ENCODE peak calls at places on chromosome 10, in seven cellular contexts. J is fibroblast of lung, M is choroid plexus epithelial cell, F is GM23338, E is NCI-H1092, G is Ammon's horn, K is RWPE1. T is an unnamed sample.

GRCh38 chr10:101839421-101840063 is 4.1 kb downstream of the KCNIP2 start:
- DNase-seq in J (no peak), M (peak; percentile 36), F (peak; percentile 82), E (no peak), G (no peak), K (peak; percentile 77), T (no peak)

GRCh38 chr10:69869291-69869841 is 67.7 kb downstream of the COL13A1 start:
- DNase-seq in J (peak; percentile 76), M (peak; percentile 64), F (no peak), E (no peak), G (no peak), K (peak; percentile 67), T (peak; percentile 79)

GRCh38 chr10:5662708-5663579 is 3.5 kb downstream of the ASB13 start:
- DNase-seq in J (no peak), M (no peak), F (peak; percentile 35), E (no peak), G (no peak), K (no peak), T (no peak)

GRCh38 chr10:97640868-97641811 is 669 bp downstream of the PI4K2A start:
- DNase-seq in J (peak; percentile 75), M (peak; percentile 52), F (peak; percentile 69), E (no peak), G (peak; percentile 33), K (peak; percentile 28), T (peak; percentile 22)

GRCh38 chr10:117653170-117653515 is 110.6 kb downstream of the EMX2 start:
- DNase-seq in J (peak; percentile 71), M (peak; percentile 97), F (no peak), E (no peak), G (no peak), K (peak; percentile 98), T (peak; percentile 93)

GRCh38 chr10:63407136-63407662 is 58.6 kb downstream of the JMJD1C start:
- DNase-seq in J (no peak), M (no peak), F (no peak), E (no peak), G (no peak), K (no peak), T (no peak)

GRCh38 chr10:19702215-19702614 is 114.0 kb upstream of the PLXDC2 start:
- DNase-seq in J (peak; percentile 85), M (peak; percentile 73), F (no peak), E (no peak), G (no peak), K (peak; percentile 62), T (peak; percentile 64)

GRCh38 chr10:48456361-48456804 is 148.5 kb downstream of the ARHGAP22 start:
- DNase-seq in J (peak; percentile 46), M (peak; percentile 50), F (peak; percentile 12), E (no peak), G (peak; percentile 80), K (no peak), T (no peak)

GRCh38 chr10:11894381-11895107 is 71.4 kb downstream of the PROSER2 start:
- DNase-seq in J (no peak), M (no peak), F (no peak), E (no peak), G (no peak), K (no peak), T (no peak)

GRCh38 chr10:49634053-49634660 is 20.3 kb downstream of the CHAT start:
- DNase-seq in J (no peak), M (no peak), F (no peak), E (no peak), G (no peak), K (no peak), T (no peak)

GRCh38 chr10:108629843-108630242 is 1293.5 kb downstream of the XPNPEP1 start:
- DNase-seq in J (no peak), M (peak; percentile 41), F (peak; percentile 8), E (no peak), G (no peak), K (no peak), T (peak; percentile 8)

GRCh38 chr10:18397886-18398285 is 253.5 kb downstream of the NSUN6 start:
- DNase-seq in J (no peak), M (no peak), F (no peak), E (no peak), G (no peak), K (no peak), T (no peak)

GRCh38 chr10:118241229-118242137 is 100.6 kb downstream of the FAM204A start:
- DNase-seq in J (peak; percentile 84), M (peak; percentile 90), F (peak; percentile 87), E (peak; percentile 35), G (peak; percentile 92), K (peak; percentile 69), T (peak; percentile 39)

T was measured in astrocyte.